ENCODE peak calls at places on chromosomes 16 and 17, in seven cellular contexts. V is heart left ventricle, Y is HCT116, W is GM12878, R is OCI-LY7, E is thoracic aorta, Z is BE2C. T is an unnamed sample.
A peak's percentile ranks its signal among the peaks of the same experiment; 100 is the strongest.

GRCh38 chr17:40209404-40210093 is 9.6 kb upstream of the WIPF2 start:
- DNase-seq in V (no peak), Y (no peak), W (no peak), R (no peak), E (no peak), Z (no peak), T (no peak)

GRCh38 chr17:66459811-66460270 is 157.4 kb downstream of the PRKCA start:
- DNase-seq in V (peak; percentile 33), Y (peak; percentile 77), W (no peak), R (no peak), E (no peak), Z (no peak), T (no peak)

GRCh38 chr17:15884731-15885130 is 60.2 kb upstream of the ADORA2B start:
- DNase-seq in V (no peak), Y (no peak), W (no peak), R (no peak), E (no peak), Z (no peak), T (no peak)

GRCh38 chr17:67151717-67152116 is 93.3 kb downstream of the HELZ start:
- DNase-seq in V (no peak), Y (peak; percentile 16), W (no peak), R (no peak), E (no peak), Z (no peak), T (no peak)

GRCh38 chr17:38601539-38602351 is 4.0 kb downstream of the SRCIN1 start:
- DNase-seq in V (no peak), Y (no peak), W (no peak), R (no peak), E (no peak), Z (peak; percentile 72), T (no peak)

GRCh38 chr17:15247891-15248529 is 17.1 kb downstream of the PMP22 start:
- DNase-seq in V (no peak), Y (no peak), W (no peak), R (peak; percentile 22), E (no peak), Z (no peak), T (no peak)

GRCh38 chr17:80720624-80721577 is 176.3 kb downstream of the RPTOR start:
- DNase-seq in V (no peak), Y (no peak), W (no peak), R (peak; percentile 91), E (no peak), Z (no peak), T (peak; percentile 18)

GRCh38 chr17:73613271-73613941 is 30.8 kb downstream of the SDK2 start:
- DNase-seq in V (no peak), Y (no peak), W (no peak), R (no peak), E (no peak), Z (no peak), T (no peak)

GRCh38 chr17:38958756-38959155 is 8.4 kb downstream of the FBXO47 start:
- DNase-seq in V (no peak), Y (no peak), W (no peak), R (no peak), E (no peak), Z (no peak), T (no peak)

GRCh38 chr16:24024971-24025370 is 189.2 kb downstream of the PRKCB start:
- DNase-seq in V (no peak), Y (no peak), W (no peak), R (no peak), E (no peak), Z (no peak), T (no peak)

GRCh38 chr17:38871247-38871991 is 1.6 kb downstream of the LASP1 start:
- DNase-seq in V (no peak), Y (no peak), W (peak; percentile 45), R (peak; percentile 73), E (peak; percentile 37), Z (no peak), T (peak; percentile 57)

GRCh38 chr16:700684-701584 is 4.7 kb downstream of the FBXL16 start:
- DNase-seq in V (no peak), Y (no peak), W (no peak), R (no peak), E (no peak), Z (no peak), T (peak; percentile 78)

GRCh38 chr17:4806770-4807533 is at the start of gene PLD2:
- DNase-seq in V (peak; percentile 90), Y (peak; percentile 42), W (no peak), R (peak; percentile 91), E (no peak), Z (peak; percentile 89), T (peak; percentile 71)

GRCh38 chr17:81315170-81315884 is 20.2 kb upstream of the SLC38A10 start:
- DNase-seq in V (no peak), Y (no peak), W (no peak), R (no peak), E (no peak), Z (peak; percentile 6), T (no peak)

GRCh38 chr17:45869676-45870341 is 24.5 kb upstream of the MAPT start:
- DNase-seq in V (no peak), Y (no peak), W (no peak), R (no peak), E (no peak), Z (no peak), T (no peak)

GRCh38 chr17:77494664-77495435 is 354.1 kb downstream of the SEC14L1 start:
- DNase-seq in V (peak; percentile 75), Y (peak; percentile 45), W (no peak), R (peak; percentile 82), E (peak; percentile 49), Z (peak; percentile 80), T (peak; percentile 76)

GRCh38 chr16:11097094-11097781 is 152.9 kb downstream of the CLEC16A start:
- DNase-seq in V (no peak), Y (no peak), W (no peak), R (no peak), E (no peak), Z (no peak), T (no peak)
- H3K4me1 ChIP-seq in V (peaks cover 25% of the 10 kb centered on the region), Y (peaks cover 53% of the 10 kb centered on the region), W (peaks cover 62% of the 10 kb centered on the region), R (peaks cover 42% of the 10 kb centered on the region), E (peaks cover 8% of the 10 kb centered on the region), Z (peaks cover 6% of the 10 kb centered on the region), T (peaks cover 33% of the 10 kb centered on the region)

DNA sequence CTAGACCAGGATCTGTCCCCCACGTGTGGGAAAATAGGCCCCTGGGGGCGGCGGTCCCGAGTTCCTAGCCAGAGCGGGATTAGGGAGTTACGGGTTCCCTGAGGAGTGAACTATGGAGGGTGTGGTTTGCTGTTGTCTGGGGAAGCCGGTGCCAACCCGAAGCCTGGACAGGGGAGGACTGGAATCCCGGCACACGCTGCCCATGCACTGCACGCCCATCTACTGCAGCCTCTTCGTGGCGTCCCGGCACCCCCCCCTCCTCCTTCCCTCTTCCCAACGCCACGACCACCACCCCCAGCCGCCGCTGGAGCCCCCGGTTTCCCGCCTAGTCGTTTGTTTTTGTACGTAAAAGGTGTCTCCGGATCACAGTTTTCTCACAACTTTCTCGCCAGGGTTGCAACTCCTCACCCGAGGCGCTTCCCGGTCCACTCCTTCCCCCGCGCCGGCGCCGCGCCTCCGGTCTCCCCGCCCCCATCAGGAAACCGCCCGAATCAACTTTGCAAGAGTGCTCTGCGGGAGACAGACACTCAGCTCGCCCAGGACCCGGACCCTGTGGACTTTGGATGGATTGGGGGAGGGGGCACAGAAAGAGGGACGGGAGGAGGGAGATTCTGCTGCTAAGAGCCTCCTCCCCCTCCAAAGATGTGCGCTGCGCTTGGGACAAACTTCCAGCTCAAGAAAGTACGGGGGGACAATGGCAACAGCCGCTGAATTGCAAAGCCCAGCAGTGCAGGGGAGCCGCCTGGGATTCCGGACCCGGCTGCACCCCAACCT is 1.4 kb upstream of the LHX1 start:
- DNase-seq in V (no peak), Y (no peak), W (no peak), R (no peak), E (no peak), Z (no peak), T (no peak)
- H3K4me1 ChIP-seq in V (peaks cover 68% of the 10 kb centered on the region), Y (peaks cover 13% of the 10 kb centered on the region), W (no peaks in the 10 kb centered on the region), R (no peaks in the 10 kb centered on the region), E (peaks cover 46% of the 10 kb centered on the region), Z (peaks cover 21% of the 10 kb centered on the region), T (peaks cover 68% of the 10 kb centered on the region)

DNA sequence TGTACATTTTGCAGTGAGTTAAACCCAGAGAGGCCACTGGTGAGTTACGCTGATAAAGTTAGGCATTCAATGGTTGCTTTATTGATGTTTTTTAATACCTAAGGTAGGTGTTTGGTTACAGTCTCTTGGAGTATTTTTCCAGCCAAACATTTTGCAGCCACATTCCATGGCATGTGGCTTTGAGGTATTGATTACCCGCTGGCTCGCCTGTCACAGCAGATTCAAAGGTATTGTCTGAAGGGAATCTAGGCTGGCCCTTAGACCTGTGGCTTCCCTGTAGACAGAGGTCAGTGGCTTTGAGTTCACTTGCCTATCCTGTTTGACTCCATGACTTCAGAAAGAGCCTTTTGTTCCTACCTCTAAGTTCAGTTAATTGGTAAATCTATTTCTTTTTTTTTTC is 16.3 kb downstream of the FAM20A start:
- DNase-seq in V (no peak), Y (no peak), W (no peak), R (no peak), E (no peak), Z (no peak), T (no peak)
- H3K4me1 ChIP-seq in V (peaks cover 10% of the 10 kb centered on the region), Y (no peaks in the 10 kb centered on the region), W (no peaks in the 10 kb centered on the region), R (no peaks in the 10 kb centered on the region), E (no peaks in the 10 kb centered on the region), Z (no peaks in the 10 kb centered on the region), T (no peaks in the 10 kb centered on the region)

DNA sequence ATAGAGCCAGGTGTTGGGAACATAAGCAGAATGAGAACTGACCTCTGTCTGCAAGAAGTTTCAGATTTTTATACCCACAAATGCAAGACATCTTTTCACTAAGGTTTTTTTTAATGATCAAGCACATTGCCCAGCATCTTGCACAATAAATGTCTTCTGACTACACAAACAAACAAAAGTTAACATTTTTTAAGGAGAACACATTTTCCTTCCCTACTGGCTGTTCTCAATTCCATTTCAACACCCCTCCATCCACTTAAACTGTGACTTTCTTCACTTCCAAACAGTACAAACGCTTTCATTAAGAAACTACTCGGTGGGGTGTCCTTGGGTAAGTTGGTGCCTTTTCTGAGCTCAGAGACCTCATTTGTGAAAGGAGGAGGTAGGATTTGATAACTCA is 172.5 kb downstream of the C16orf78 start:
- DNase-seq in V (no peak), Y (no peak), W (no peak), R (no peak), E (no peak), Z (no peak), T (no peak)
- H3K4me1 ChIP-seq in V (no peaks in the 10 kb centered on the region), Y (no peaks in the 10 kb centered on the region), W (no peaks in the 10 kb centered on the region), R (no peaks in the 10 kb centered on the region), E (no peaks in the 10 kb centered on the region), Z (peaks cover 5% of the 10 kb centered on the region), T (no peaks in the 10 kb centered on the region)

GRCh38 chr17:50289268-50289667 is 15.0 kb downstream of the TMEM92 start:
- DNase-seq in V (no peak), Y (no peak), W (no peak), R (no peak), E (no peak), Z (no peak), T (no peak)
- H3K4me1 ChIP-seq in V (peaks cover 4% of the 10 kb centered on the region), Y (peaks cover 13% of the 10 kb centered on the region), W (peaks cover 14% of the 10 kb centered on the region), R (no peaks in the 10 kb centered on the region), E (peaks cover 17% of the 10 kb centered on the region), Z (peaks cover 4% of the 10 kb centered on the region), T (no peaks in the 10 kb centered on the region)